ENCODE peak calls at places on chromosomes 2 and 18, in five cellular contexts. Y, L, E, W and F are unnamed samples.

GRCh38 chr18:50203801-50204604 is 9.1 kb upstream of the MYO5B start:
- DNase-seq in W (peak), Y (peak), L (no peak), E (peak), F (no peak)

GRCh38 chr2:185338104-185338503 is 400.5 kb upstream of the FSIP2 start:
- DNase-seq in W (no peak), Y (no peak), L (no peak), E (no peak), F (no peak)

GRCh38 chr2:119744335-119744939 is 15.3 kb upstream of the PTPN4 start:
- DNase-seq in W (peak), E (no peak), L (no peak), Y (no peak), F (no peak)

GRCh38 chr2:52220393-52220792 is 1188.5 kb upstream of the NRXN1 start:
- DNase-seq in W (no peak), Y (no peak), L (no peak), E (no peak), F (no peak)

GRCh38 chr2:113240150-113240914 is 38.4 kb downstream of the PAX8 start:
- DNase-seq in W (no peak), L (no peak), E (no peak), Y (no peak), F (no peak)

GRCh38 chr2:11577101-11577883 is 43.4 kb downstream of the GREB1 start:
- DNase-seq in Y (no peak), L (no peak), W (no peak), E (no peak), F (no peak)

GRCh38 chr2:119735565-119735964 is 24.2 kb upstream of the PTPN4 start:
- DNase-seq in Y (no peak), E (no peak), L (no peak), W (no peak), F (no peak)

GRCh38 chr2:197435598-197436435 is 989 bp upstream of the SF3B1 start:
- DNase-seq in L (no peak), Y (no peak), E (no peak), W (peak), F (no peak)

GRCh38 chr2:18903750-18904149 is 314.4 kb upstream of the NT5C1B start:
- DNase-seq in E (no peak), Y (no peak), W (no peak), L (no peak), F (no peak)

GRCh38 chr18:45688834-45689233 is 35.1 kb upstream of the SLC14A1 start:
- DNase-seq in L (no peak), Y (no peak), E (no peak), W (no peak), F (no peak)

GRCh38 chr2:240960309-240960962 is 38.0 kb upstream of the SNED1 start:
- DNase-seq in L (no peak), W (peak), Y (no peak), E (no peak), F (no peak)

GRCh38 chr2:10195278-10196219 is 73.0 kb downstream of the RRM2 start:
- DNase-seq in Y (no peak), E (no peak), W (no peak), L (no peak), F (no peak)

GRCh38 chr2:137508739-137509384 is 455.4 kb upstream of the HNMT start:
- DNase-seq in W (no peak), E (no peak), Y (no peak), L (no peak), F (no peak)

DNA sequence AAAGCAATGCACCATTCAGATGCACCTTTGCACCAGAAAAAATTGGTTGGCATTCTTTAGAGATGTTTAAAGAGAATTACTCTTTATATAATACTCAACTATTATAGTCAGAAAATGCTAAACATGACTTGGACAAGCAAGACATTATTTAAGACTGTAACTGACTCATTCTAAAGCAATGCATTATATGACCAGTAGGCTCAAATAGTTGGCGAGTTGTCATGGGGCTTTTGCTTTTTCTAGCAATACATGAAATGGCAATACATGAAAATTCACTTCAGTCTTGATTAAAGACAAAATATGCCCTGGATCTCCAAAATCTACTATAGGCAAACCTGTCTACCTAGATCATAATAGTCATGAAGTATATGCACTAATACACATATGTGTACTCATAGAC is 216.9 kb upstream of the VWC2L start:
- DNase-seq in L (no peak), W (no peak), E (no peak), Y (no peak), F (no peak)
- TF ChIP-seq SUZ12 in L (no peak), W (no peak), E (no peak), Y (no peak), F (no peak)

GRCh38 chr2:171575606-171576005 is 53.3 kb downstream of the CYBRD1 start:
- DNase-seq in W (no peak), L (no peak), Y (no peak), E (no peak), F (no peak)

GRCh38 chr2:171571721-171572120 is 49.4 kb downstream of the CYBRD1 start:
- DNase-seq in Y (no peak), W (no peak), E (no peak), L (no peak), F (no peak)

GRCh38 chr2:171578156-171578803 is 56.0 kb downstream of the CYBRD1 start:
- DNase-seq in E (no peak), L (no peak), W (no peak), Y (no peak), F (no peak)

GRCh38 chr2:171579481-171579880 is 57.2 kb downstream of the CYBRD1 start:
- DNase-seq in L (no peak), E (no peak), Y (no peak), W (no peak), F (no peak)

GRCh38 chr2:171574149-171574795 is 52.0 kb downstream of the CYBRD1 start:
- DNase-seq in Y (peak), E (peak), W (peak), L (peak), F (peak)
- TF ChIP-seq SUZ12 in Y (no peak), E (no peak), W (peak), L (no peak), F (no peak)

GRCh38 chr2:126792993-126793392 is 105.7 kb upstream of the TEX51 start:
- DNase-seq in W (no peak), E (no peak), L (no peak), Y (no peak), F (no peak)

GRCh38 chr2:126788652-126789051 is 110.0 kb upstream of the TEX51 start:
- DNase-seq in Y (no peak), E (no peak), W (no peak), L (no peak), F (no peak)

GRCh38 chr2:126792186-126792585 is 106.5 kb upstream of the TEX51 start:
- DNase-seq in L (no peak), Y (no peak), E (no peak), W (no peak), F (no peak)

GRCh38 chr2:126793885-126794613 is 104.6 kb upstream of the TEX51 start:
- DNase-seq in E (no peak), Y (no peak), L (no peak), W (no peak), F (no peak)

DNA sequence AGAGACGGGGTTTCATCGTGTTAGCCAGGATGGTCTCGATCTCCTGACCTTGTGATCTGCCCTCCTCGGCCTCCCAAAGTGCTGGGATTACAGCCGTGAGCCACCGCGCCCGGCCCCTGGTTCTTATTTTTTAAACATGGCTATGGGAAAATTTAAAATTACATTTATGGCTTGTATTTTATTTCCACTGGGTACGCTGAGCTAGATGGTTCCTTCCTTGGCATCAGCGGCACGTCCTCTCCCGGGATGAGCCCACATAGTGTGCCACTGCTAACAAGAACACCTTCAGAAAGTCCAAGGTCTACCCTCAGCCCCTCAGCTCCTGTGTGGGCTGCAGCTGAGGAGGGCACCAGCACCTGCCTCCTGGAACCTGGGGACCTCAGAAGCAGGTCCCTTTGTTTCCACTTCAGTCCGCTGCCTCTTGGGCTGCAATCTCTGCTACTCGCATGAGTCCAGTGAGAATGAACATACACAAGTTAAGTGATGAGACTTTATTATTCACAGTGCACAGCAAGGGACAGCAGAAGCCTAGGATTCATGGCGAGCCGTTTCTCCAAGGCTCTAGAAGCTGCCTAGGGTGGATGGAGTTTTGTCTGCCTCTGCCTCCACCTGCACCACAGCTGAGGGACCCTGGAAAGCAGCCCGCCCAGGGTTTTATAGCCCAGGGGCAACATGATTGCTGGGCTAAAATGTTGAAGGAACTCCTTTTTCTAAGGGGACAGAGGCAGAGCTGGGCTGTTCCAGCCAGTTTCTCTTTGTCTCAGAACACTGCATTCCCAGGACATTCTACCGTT is 107.5 kb upstream of the TEX51 start:
- DNase-seq in W (no peak), E (no peak), Y (no peak), L (no peak), F (no peak)
- TF ChIP-seq SUZ12 in W (no peak), E (no peak), Y (no peak), L (no peak), F (no peak)

DNA sequence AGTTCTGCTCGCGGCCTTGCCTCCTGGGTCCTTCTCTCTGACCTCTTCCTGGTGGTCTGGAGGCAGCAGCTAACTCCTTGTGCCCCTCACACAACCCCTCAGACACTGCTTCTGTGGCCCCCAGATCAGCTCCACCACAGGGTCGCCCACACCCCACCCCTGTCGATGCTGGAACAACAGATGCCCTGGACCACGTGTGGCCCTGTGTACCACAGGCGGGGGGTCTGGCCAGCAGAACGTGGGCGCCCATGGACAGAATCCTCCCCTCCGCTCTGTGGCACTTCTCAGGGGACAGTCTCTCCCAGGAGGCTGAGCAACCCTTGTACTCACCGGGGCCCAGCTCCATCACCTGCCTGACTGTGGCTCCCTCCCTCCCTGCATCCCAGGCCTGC is 245.6 kb downstream of the NDUFA10 start:
- DNase-seq in W (no peak), Y (no peak), E (no peak), L (no peak), F (no peak)
- TF ChIP-seq SUZ12 in W (no peak), Y (no peak), E (no peak), L (no peak), F (no peak)

GRCh38 chr2:126599062-126599461 is 56.9 kb upstream of the GYPC start:
- DNase-seq in E (no peak), L (no peak), Y (no peak), W (no peak), F (no peak)

DNA sequence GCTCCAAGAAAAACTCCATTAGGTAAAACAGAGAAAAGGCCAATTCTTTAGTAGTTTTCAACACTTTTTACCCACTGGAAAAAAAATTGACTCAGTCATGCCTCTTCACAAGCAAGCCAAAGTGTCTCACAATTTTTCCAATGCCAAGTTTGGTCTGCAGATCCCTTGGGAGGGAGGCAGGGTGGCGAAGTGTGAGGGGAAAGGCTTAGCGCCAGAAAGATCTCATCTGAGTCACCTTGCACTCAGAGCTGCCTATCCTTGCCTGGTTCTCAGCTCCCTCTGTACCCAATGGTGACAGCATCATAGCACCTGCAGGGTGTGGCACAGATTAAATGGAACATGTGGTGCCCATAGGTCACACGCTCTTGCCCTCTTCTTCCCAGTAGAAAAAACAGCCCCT is 55.2 kb upstream of the GYPC start:
- DNase-seq in L (no peak), W (no peak), Y (no peak), E (no peak), F (no peak)
- TF ChIP-seq SUZ12 in L (no peak), W (no peak), Y (no peak), E (no peak), F (no peak)

GRCh38 chr18:6842081-6842480 is 112.6 kb downstream of the ARHGAP28 start:
- DNase-seq in E (no peak), L (no peak), Y (no peak), W (no peak), F (no peak)
- TF ChIP-seq SUZ12 in E (no peak), L (no peak), Y (no peak), W (no peak), F (no peak)

DNA sequence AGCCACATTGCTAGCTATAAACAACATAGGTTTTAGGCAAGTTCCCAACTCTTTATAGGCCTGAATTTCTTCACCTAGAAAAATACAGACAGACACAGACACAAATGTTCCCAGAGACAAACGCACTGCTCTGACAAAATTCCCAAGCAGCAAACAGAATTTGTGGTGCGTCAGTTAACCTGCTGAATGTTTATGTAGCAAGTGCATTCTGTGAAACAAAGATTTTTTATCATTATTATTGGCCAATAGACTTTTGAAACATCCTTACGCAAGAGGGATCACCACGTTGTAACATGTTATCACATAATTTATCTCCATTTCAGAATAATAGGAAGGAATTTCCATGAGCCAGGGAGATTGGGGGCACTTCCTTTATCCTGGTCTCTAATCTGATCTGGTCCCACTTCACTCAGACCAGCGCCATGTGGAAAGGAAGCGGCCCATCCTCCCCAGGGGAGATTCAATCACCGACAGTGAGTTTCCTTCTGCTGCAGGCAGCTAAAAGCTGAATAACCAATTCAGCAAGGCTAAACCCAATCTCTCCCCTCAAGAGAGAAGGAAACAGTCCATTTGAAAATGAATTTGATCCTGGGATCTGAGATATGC is 166.1 kb downstream of the PID1 start:
- DNase-seq in W (no peak), L (no peak), Y (no peak), E (no peak), F (no peak)
- TF ChIP-seq SUZ12 in W (no peak), L (no peak), Y (no peak), E (no peak), F (no peak)